ENCODE peak calls at places on chromosomes 13 and 19, in seven cellular contexts. G, K, N, R, E, F and T are unnamed samples.

GRCh38 chr13:77305276-77305675 is 21.6 kb downstream of the MYCBP2 start:
- DNase-seq in G (no peak), K (no peak), N (no peak), R (no peak), E (no peak), F (no peak), T (no peak)

GRCh38 chr19:35216833-35217707 is 11.5 kb downstream of the FAM187B start:
- DNase-seq in G (peak; percentile 62), K (peak; percentile 44), N (no peak), R (peak; percentile 31), E (no peak), F (no peak), T (no peak)

GRCh38 chr13:45339867-45340266 is 1.1 kb downstream of the TPT1 start:
- DNase-seq in G (no peak), K (no peak), N (no peak), R (no peak), E (no peak), F (no peak), T (no peak)

GRCh38 chr13:72850959-72851677 is 69.2 kb downstream of the PIBF1 start:
- DNase-seq in G (no peak), K (peak; percentile 6), N (no peak), R (no peak), E (no peak), F (no peak), T (no peak)

GRCh38 chr19:4694211-4694987 is 24.3 kb upstream of the MYDGF start:
- DNase-seq in G (no peak), K (no peak), N (no peak), R (no peak), E (peak; percentile 89), F (peak; percentile 60), T (no peak)

GRCh38 chr19:662962-663681 is at the start of gene RNF126:
- DNase-seq in G (peak; percentile 96), K (peak; percentile 92), N (peak; percentile 81), R (peak; percentile 99), E (peak; percentile 87), F (no peak), T (peak; percentile 98)

GRCh38 chr13:110062077-110062776 is 244.7 kb downstream of the COL4A1 start:
- DNase-seq in G (no peak), K (peak; percentile 46), N (no peak), R (no peak), E (peak; percentile 9), F (no peak), T (no peak)

GRCh38 chr13:66835040-66835628 is 395.0 kb downstream of the PCDH9 start:
- DNase-seq in G (no peak), K (peak; percentile 70), N (no peak), R (no peak), E (peak; percentile 19), F (no peak), T (no peak)

GRCh38 chr19:2330255-2330631 is 1.8 kb downstream of the SPPL2B start:
- DNase-seq in G (no peak), K (no peak), N (no peak), R (no peak), E (no peak), F (no peak), T (no peak)

GRCh38 chr13:90696254-90696653 is 651.2 kb upstream of the MIR17HG start:
- DNase-seq in G (no peak), K (no peak), N (no peak), R (no peak), E (peak; percentile 37), F (no peak), T (no peak)
- TF ChIP-seq CTCF in G (no peak), K (no peak), N (no peak), R (no peak), E (no peak), F (no peak), T (no peak)

GRCh38 chr13:51923983-51924539 is 62.3 kb downstream of the CCDC70 start:
- DNase-seq in G (no peak), K (no peak), N (no peak), R (no peak), E (no peak), F (no peak), T (no peak)
- TF ChIP-seq CTCF in G (no peak), K (no peak), N (peak; percentile 45), R (no peak), E (peak; percentile 20), F (no peak), T (no peak)

GRCh38 chr19:12652219-12652618 is 14.3 kb downstream of the MAN2B1 start:
- DNase-seq in G (no peak), K (no peak), N (no peak), R (no peak), E (no peak), F (no peak), T (no peak)

GRCh38 chr19:12660980-12661379 is 5.6 kb downstream of the MAN2B1 start:
- DNase-seq in G (no peak), K (no peak), N (no peak), R (no peak), E (no peak), F (no peak), T (no peak)

GRCh38 chr19:12656899-12657571 is 9.5 kb downstream of the MAN2B1 start:
- DNase-seq in G (no peak), K (peak; percentile 59), N (no peak), R (no peak), E (no peak), F (no peak), T (no peak)

GRCh38 chr19:12655546-12655945 is 11.0 kb downstream of the MAN2B1 start:
- DNase-seq in G (no peak), K (no peak), N (no peak), R (no peak), E (no peak), F (no peak), T (no peak)

DNA sequence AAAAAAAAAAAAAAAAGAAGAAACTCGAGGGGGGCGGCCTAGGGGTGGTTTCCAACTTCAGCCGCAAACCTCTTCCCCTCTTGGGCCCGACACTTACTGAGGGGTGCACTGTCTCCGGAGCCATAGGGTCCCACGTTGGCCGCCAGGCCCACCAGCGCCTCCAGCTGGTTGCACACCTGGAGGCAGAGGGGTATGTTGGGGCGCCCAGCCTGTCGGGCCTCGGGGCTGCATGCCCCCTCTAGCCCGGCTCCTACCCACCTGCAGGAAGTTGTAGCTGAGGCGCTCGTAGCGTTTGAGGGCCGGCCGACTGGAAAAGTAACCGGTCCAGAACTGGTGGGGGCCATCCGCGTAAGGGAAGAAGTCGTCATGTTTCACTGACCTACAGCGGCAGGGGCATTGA is 8.6 kb downstream of the MAN2B1 start:
- DNase-seq in G (no peak), K (no peak), N (no peak), R (no peak), E (no peak), F (no peak), T (no peak)
- TF ChIP-seq CTCF in G (no peak), K (no peak), N (no peak), R (no peak), E (no peak), F (no peak), T (no peak)

DNA sequence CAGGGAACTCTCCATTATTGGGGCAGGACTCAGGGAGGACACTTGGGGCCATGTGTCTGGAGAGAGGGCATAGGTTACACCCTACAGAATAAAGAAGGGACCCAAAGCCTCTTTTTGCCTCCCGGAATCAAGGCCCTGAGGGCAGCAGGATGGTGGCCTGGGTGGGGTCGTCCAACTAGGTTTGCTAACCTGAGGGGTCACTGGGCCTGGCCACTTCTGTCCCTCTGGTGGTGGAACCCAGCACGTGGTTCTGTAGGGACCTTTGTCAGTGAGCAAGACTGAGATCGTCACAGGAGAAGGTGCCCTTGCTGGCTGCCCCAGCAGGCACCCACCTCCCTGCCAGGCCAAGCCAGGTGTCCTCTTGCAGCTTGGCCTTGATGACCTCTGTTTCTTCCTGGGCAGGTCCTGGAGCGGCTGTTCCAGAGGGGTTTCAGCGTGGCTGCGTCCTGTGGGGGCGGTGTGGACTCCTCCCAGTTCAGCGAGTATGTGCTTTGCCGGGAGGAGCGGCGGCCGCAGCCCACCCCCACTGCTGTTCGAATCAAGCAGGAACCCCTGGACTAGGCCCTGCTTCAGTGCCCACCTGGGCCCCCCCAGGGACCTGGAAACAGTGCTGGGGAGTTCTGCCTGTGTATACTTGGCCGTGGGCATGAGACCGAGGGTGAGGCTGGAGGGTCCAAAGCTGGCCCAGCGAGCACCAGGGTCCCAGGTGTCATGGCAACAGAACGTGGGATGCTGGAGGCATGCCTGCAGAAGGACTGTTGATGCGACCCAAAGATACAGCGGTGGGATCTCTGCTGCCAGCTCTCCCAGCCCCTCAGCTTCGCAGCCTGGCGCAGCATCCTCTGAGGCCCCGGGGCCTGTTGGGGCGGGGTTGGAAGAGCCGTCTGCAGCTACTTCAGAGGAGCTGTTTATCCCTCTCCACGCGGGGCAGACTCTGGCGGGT is 16.0 kb downstream of the KCTD15 start:
- DNase-seq in G (peak; percentile 55), K (no peak), N (no peak), R (no peak), E (no peak), F (no peak), T (no peak)
- TF ChIP-seq CTCF in G (no peak), K (no peak), N (no peak), R (no peak), E (peak; percentile 1), F (no peak), T (no peak)

GRCh38 chr13:81929988-81930387 is 1589.1 kb upstream of the SPRY2 start:
- DNase-seq in G (no peak), K (no peak), N (no peak), R (no peak), E (no peak), F (no peak), T (no peak)

DNA sequence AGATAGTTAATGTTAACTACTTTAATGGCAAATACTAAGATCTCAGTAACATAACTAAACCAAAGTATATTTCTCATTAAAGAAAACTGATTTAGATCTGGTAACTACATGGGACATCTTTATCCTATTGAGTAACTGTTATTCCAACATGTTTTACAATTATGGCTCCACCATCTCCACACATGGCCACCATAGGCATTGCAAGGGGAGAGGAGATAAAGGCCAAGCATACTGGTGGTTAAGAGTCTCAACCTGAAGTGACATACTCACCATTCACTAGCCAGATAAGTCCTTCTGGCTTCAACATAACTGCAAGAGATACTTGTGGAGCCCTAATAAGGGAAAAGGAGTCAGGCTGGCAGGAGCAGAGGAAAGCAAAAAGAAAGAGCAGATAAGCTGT is 1586.4 kb upstream of the SPRY2 start:
- DNase-seq in G (no peak), K (no peak), N (no peak), R (no peak), E (no peak), F (no peak), T (no peak)
- TF ChIP-seq CTCF in G (no peak), K (no peak), N (peak; percentile 28), R (no peak), E (no peak), F (no peak), T (no peak)

GRCh38 chr13:61685683-61686013 is 270.0 kb upstream of the PCDH20 start:
- DNase-seq in G (no peak), K (no peak), N (no peak), R (no peak), E (no peak), F (no peak), T (no peak)
- TF ChIP-seq CTCF in G (peak; percentile 7), K (no peak), N (peak; percentile 62), R (no peak), E (no peak), F (no peak), T (no peak)

DNA sequence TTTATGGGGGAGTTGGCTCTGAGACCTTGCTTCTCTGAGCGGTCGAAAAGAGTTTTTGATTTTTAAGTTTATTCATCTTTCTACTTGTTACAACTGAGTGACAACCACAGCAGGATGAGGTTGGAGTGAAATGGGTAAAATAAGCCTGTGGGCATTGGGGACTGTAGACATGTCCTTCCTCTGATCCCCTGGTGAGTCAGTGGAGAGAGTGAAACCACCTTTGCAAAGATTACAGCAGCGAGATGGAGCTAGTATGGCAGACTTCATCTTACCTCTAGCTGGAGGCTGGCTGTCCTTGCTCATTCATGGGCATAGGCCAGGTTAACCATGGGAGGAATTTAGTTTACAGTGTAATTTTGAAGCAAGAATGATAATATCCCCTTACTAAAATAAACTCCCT is 30.9 kb upstream of the PSG9 start:
- DNase-seq in G (no peak), K (no peak), N (no peak), R (no peak), E (no peak), F (no peak), T (no peak)
- TF ChIP-seq CTCF in G (no peak), K (no peak), N (no peak), R (no peak), E (no peak), F (no peak), T (no peak)